ENCODE peak calls at places on chromosomes 6 and 20, in seven cellular contexts. M is cardiac fibroblast, S is WERI-Rb-1, K is psoas muscle, F is left ventricle myocardium inferior, B is astrocyte of the spinal cord, Z is kidney. Q is an unnamed sample.

GRCh38 chr20:63945921-63946920 is 10.0 kb downstream of the UCKL1 start:
- DNase-seq in M (no peak), S (no peak), K (peak; percentile 20), F (no peak), B (no peak), Z (peak; percentile 73), Q (no peak)

GRCh38 chr20:46903937-46904336 is 9.3 kb downstream of the EYA2 start:
- DNase-seq in M (no peak), S (no peak), K (no peak), F (no peak), B (no peak), Z (no peak), Q (no peak)

GRCh38 chr6:145878591-145879295 is 64.1 kb upstream of the FBXO30 start:
- DNase-seq in M (no peak), S (no peak), K (no peak), F (no peak), B (peak; percentile 30), Z (no peak), Q (no peak)

GRCh38 chr6:167244991-167245390 is 46.1 kb upstream of the UNC93A start:
- DNase-seq in M (no peak), S (no peak), K (no peak), F (no peak), B (no peak), Z (no peak), Q (no peak)

GRCh38 chr20:45406260-45407066 is 1.6 kb upstream of the DBNDD2 start:
- DNase-seq in M (peak; percentile 47), S (peak; percentile 67), K (peak; percentile 84), F (peak; percentile 87), B (peak; percentile 3), Z (peak; percentile 88), Q (peak; percentile 4)

GRCh38 chr6:46262928-46263708 is 92.3 kb upstream of the ENPP5 start:
- DNase-seq in M (peak; percentile 4), S (no peak), K (no peak), F (no peak), B (no peak), Z (no peak), Q (no peak)

GRCh38 chr6:151265282-151265681 is 25.5 kb downstream of the AKAP12 start:
- DNase-seq in M (no peak), S (no peak), K (no peak), F (no peak), B (no peak), Z (no peak), Q (no peak)

GRCh38 chr20:37295001-37295400 is 5.5 kb downstream of the MANBAL start:
- DNase-seq in M (peak; percentile 99), S (no peak), K (no peak), F (no peak), B (peak; percentile 97), Z (no peak), Q (peak; percentile 90)

GRCh38 chr6:36834576-36835293 is 4.5 kb downstream of the CPNE5 start:
- DNase-seq in M (no peak), S (peak; percentile 75), K (no peak), F (no peak), B (no peak), Z (no peak), Q (no peak)

GRCh38 chr20:12156252-12156651 is 238.6 kb downstream of the BTBD3 start:
- DNase-seq in M (no peak), S (no peak), K (no peak), F (no peak), B (no peak), Z (no peak), Q (no peak)

GRCh38 chr20:12153616-12154015 is 235.9 kb downstream of the BTBD3 start:
- DNase-seq in M (peak; percentile 41), S (no peak), K (no peak), F (no peak), B (peak; percentile 88), Z (no peak), Q (no peak)

DNA sequence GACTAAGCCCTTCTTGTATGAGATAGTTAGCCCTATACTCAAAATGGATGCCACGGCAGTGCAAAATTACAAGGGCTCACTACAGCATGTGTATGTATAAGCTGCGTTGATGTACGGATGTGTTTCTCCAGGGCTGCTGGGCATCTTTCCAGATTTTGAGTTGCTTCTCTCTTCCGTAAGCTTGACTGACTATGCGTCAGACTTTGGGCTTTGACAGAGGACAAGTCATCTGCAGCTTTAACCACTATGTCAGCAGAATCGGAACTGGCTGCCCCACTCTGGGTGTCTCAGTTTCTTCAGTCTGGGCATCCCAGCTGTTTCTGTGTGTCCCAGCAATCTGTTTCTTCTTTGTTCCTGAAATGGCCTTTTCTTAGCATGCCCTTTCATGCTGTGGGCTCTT is 241.6 kb downstream of the BTBD3 start:
- DNase-seq in M (no peak), S (no peak), K (no peak), F (no peak), B (no peak), Z (no peak), Q (no peak)
- H3K4me3 ChIP-seq in M (no peak overlapping the region), S (no peak overlapping the region), K (no peak overlapping the region), F (no peak overlapping the region), B (no peak overlapping the region), Z (no peak overlapping the region), Q (no peak overlapping the region)

DNA sequence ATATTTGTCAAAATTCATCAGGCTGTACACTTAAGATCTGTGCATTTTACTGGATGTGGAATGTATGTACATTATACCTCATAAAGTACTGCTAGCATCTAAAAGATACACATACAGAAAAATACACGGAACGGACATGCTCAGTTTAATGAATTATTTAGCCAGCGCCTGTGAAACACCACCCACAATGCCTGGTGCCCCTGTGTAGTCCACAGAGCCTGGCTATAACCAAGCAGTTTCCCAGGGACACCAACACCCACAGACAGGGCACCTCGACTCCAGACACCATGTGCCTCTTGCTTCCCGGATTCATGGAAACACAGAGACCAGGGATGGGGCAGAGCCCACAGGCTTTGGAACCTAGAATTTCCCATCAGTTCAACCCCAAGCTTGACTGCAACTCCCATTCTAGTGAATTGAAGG is 17.4 kb upstream of the ARMC12 start:
- DNase-seq in M (no peak), S (no peak), K (no peak), F (no peak), B (no peak), Z (no peak), Q (no peak)
- H3K4me3 ChIP-seq in M (peak overlapping the region; percentile 47), S (no peak overlapping the region), K (peak overlapping the region; percentile 46), F (peak overlapping the region; percentile 57), B (no peak overlapping the region), Z (no peak overlapping the region), Q (peak overlapping the region; percentile 32)

GRCh38 chr6:109448615-109449014 is 7.0 kb downstream of the MICAL1 start:
- DNase-seq in M (no peak), S (no peak), K (no peak), F (no peak), B (no peak), Z (no peak), Q (no peak)

GRCh38 chr6:109449789-109450673 is 5.5 kb downstream of the MICAL1 start:
- DNase-seq in M (no peak), S (no peak), K (no peak), F (no peak), B (no peak), Z (no peak), Q (no peak)

GRCh38 chr6:109450801-109451200 is 4.8 kb downstream of the MICAL1 start:
- DNase-seq in M (no peak), S (no peak), K (no peak), F (no peak), B (no peak), Z (no peak), Q (no peak)

GRCh38 chr6:109447878-109448555 is 7.5 kb downstream of the SMPD2 start:
- DNase-seq in M (peak; percentile 12), S (no peak), K (no peak), F (no peak), B (no peak), Z (no peak), Q (no peak)

GRCh38 chr6:109449064-109449788 is 6.3 kb downstream of the MICAL1 start:
- DNase-seq in M (no peak), S (no peak), K (no peak), F (no peak), B (no peak), Z (no peak), Q (no peak)
- H3K4me3 ChIP-seq in M (no peak overlapping the region), S (no peak overlapping the region), K (no peak overlapping the region), F (no peak overlapping the region), B (no peak overlapping the region), Z (no peak overlapping the region), Q (no peak overlapping the region)

GRCh38 chr6:15553736-15554294 is 109.0 kb downstream of the DTNBP1 start:
- DNase-seq in M (no peak), S (no peak), K (no peak), F (no peak), B (no peak), Z (no peak), Q (no peak)

GRCh38 chr6:15551262-15551661 is 111.6 kb downstream of the DTNBP1 start:
- DNase-seq in M (no peak), S (no peak), K (no peak), F (no peak), B (no peak), Z (no peak), Q (no peak)

GRCh38 chr6:15550724-15551123 is 112.1 kb downstream of the DTNBP1 start:
- DNase-seq in M (no peak), S (no peak), K (no peak), F (no peak), B (no peak), Z (no peak), Q (no peak)

GRCh38 chr6:15553031-15553430 is 109.8 kb downstream of the DTNBP1 start:
- DNase-seq in M (no peak), S (no peak), K (no peak), F (no peak), B (no peak), Z (no peak), Q (no peak)

DNA sequence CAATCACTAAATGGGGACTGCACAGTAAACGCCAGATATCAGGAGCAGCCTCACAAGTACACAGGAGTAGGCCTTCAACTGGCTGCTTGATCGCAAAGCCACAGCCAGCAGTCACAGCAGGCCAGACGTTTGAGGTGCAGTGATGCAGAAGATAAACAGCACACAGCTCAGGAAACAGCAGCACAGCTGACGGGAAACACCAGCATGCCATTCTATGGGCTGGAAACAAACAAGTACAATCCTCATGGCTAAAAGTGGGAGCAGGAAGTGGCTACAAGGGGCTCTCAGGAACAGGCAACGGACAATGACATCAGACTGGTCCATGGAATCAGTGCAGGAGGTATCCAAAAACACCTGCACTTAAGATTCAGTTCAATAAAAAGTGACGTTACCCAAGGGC is 111.0 kb downstream of the DTNBP1 start:
- DNase-seq in M (no peak), S (no peak), K (no peak), F (no peak), B (peak; percentile 49), Z (no peak), Q (no peak)
- H3K4me3 ChIP-seq in M (no peak overlapping the region), S (no peak overlapping the region), K (no peak overlapping the region), F (no peak overlapping the region), B (no peak overlapping the region), Z (no peak overlapping the region), Q (no peak overlapping the region)

GRCh38 chr20:62580733-62581132 is 61.6 kb upstream of the SLCO4A1 start:
- DNase-seq in M (no peak), S (no peak), K (no peak), F (no peak), B (no peak), Z (no peak), Q (no peak)
- H3K4me3 ChIP-seq in M (no peak overlapping the region), S (no peak overlapping the region), K (no peak overlapping the region), F (no peak overlapping the region), B (no peak overlapping the region), Z (no peak overlapping the region), Q (no peak overlapping the region)

Q was measured in skeletal muscle cell.